ENCODE peak calls at places on chromosomes 12 and 14, in six cellular contexts. J, O, E, N, I and C are unnamed samples. For H3K9me3, the result is how much of the 10 kb centered on the place peaks cover.

GRCh38 chr14:76096257-76096656 is 55.5 kb upstream of the GPATCH2L start:
- DNase-seq in O (no peak), I (no peak), E (no peak), N (no peak), J (no peak), C (no peak)

GRCh38 chr12:56687225-56688128 is 607 bp downstream of the PTGES3 start:
- DNase-seq in J (no peak), E (no peak), I (peak), O (peak), N (peak), C (peak)

GRCh38 chr12:82174383-82174782 is 183.8 kb downstream of the CCDC59 start:
- DNase-seq in O (no peak), N (no peak), E (no peak), J (no peak), I (no peak), C (no peak)

GRCh38 chr12:97194551-97194950 is 268.1 kb upstream of the RMST start:
- DNase-seq in J (no peak), O (no peak), E (no peak), N (no peak), I (no peak), C (no peak)

GRCh38 chr12:104886418-104887401 is 71.4 kb downstream of the SLC41A2 start:
- DNase-seq in N (no peak), J (peak), I (no peak), O (no peak), E (no peak), C (no peak)

GRCh38 chr12:28893365-28893764 is 255.7 kb upstream of the FAR2 start:
- DNase-seq in I (no peak), J (peak), E (no peak), O (no peak), N (no peak), C (no peak)

GRCh38 chr14:48874701-48875100 is 711.5 kb downstream of the RPS29 start:
- DNase-seq in J (no peak), N (no peak), I (no peak), O (no peak), E (no peak), C (no peak)

GRCh38 chr12:116199160-116199559 is 78.3 kb downstream of the MED13L start:
- DNase-seq in I (no peak), N (no peak), O (no peak), J (peak), E (no peak), C (no peak)

GRCh38 chr14:103155013-103155412 is 31.8 kb downstream of the TNFAIP2 start:
- DNase-seq in E (peak), I (no peak), N (peak), J (peak), O (no peak), C (peak)

GRCh38 chr12:102300824-102301461 is 103.3 kb upstream of the PMCH start:
- DNase-seq in N (no peak), O (peak), I (no peak), E (peak), J (peak), C (no peak)

GRCh38 chr12:108752387-108752786 is 21.1 kb upstream of the CORO1C start:
- DNase-seq in J (peak), I (no peak), O (no peak), E (no peak), N (no peak), C (no peak)

GRCh38 chr14:60266021-60266937 is 17.3 kb downstream of the PPM1A start:
- DNase-seq in N (no peak), I (no peak), E (peak), J (peak), O (no peak), C (no peak)

GRCh38 chr14:91108941-91109611 is 4.8 kb upstream of the DGLUCY start:
- DNase-seq in J (no peak), I (no peak), O (peak), E (no peak), N (peak), C (peak)

GRCh38 chr12:6980740-6981139 is 10.0 kb downstream of the EMG1 start:
- DNase-seq in E (peak), I (no peak), N (no peak), J (no peak), O (no peak), C (no peak)

GRCh38 chr12:124904306-124905098 is 9.9 kb downstream of the UBC start:
- DNase-seq in J (peak), I (peak), O (peak), N (peak), E (peak), C (peak)

GRCh38 chr14:22629357-22629756 is 14.8 kb downstream of the OR6J1 start:
- DNase-seq in J (no peak), N (no peak), E (no peak), I (no peak), O (no peak), C (no peak)

GRCh38 chr12:75712223-75712622 is 200.8 kb upstream of the KRR1 start:
- DNase-seq in N (no peak), I (no peak), J (no peak), O (no peak), E (peak), C (no peak)

GRCh38 chr12:105861232-105861631 is 277.5 kb downstream of the NUAK1 start:
- DNase-seq in I (no peak), O (no peak), J (no peak), N (no peak), E (no peak), C (no peak)

GRCh38 chr14:100634026-100634425 is 46.8 kb upstream of the BEGAIN start:
- DNase-seq in I (no peak), J (no peak), O (no peak), E (no peak), N (no peak), C (no peak)

GRCh38 chr14:85867450-85867849 is 337.5 kb downstream of the FLRT2 start:
- DNase-seq in J (no peak), O (no peak), I (no peak), E (no peak), N (no peak), C (no peak)

GRCh38 chr12:52082988-52083637 is 3.6 kb downstream of the SMIM41 start:
- DNase-seq in N (peak), J (peak), I (peak), E (peak), O (peak), C (peak)

GRCh38 chr12:13570005-13570694 is 373.6 kb downstream of the EMP1 start:
- DNase-seq in N (no peak), E (peak), I (no peak), J (no peak), O (no peak), C (no peak)

GRCh38 chr14:76773188-76773885 is 12.1 kb downstream of the VASH1 start:
- DNase-seq in N (peak), O (peak), J (peak), I (peak), E (peak), C (peak)

GRCh38 chr12:120262852-120263724 is 2.4 kb downstream of the PXN start:
- DNase-seq in J (no peak), O (no peak), E (no peak), N (no peak), I (no peak), C (peak)

GRCh38 chr12:46432325-46432724 is 59.8 kb upstream of the SLC38A2 start:
- DNase-seq in E (no peak), O (no peak), J (no peak), N (no peak), I (no peak), C (no peak)
- H3K27ac ChIP-seq in E (no peak), O (no peak), J (peak), N (peak), I (no peak), C (no peak)

GRCh38 chr14:105099778-105100177 is 34.5 kb upstream of the GPR132 start:
- DNase-seq in I (no peak), N (no peak), O (no peak), E (no peak), J (no peak), C (no peak)
- H3K9me3 ChIP-seq in I (under half), N (under half), O (under half), E (under half), J (under half), C (under half)

DNA sequence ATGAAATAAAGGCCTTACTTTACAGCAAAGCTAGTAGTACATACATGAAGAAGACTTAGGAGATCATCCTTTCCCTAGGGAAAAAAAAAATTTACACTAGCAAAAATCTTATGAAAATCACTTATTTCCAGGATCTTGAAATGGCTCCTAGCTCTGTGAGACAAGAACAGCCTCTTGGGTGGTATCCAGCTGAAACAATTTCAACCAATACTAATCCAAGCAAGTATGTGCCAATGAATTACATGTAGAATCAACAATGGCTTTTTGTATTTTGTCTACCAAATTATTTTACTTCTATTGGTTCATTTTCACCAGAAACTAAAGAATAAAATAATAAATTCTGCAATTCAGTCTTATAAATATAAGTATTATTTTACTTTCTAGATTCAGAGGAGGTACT is 2.7 kb upstream of the SLCO1A2 start:
- DNase-seq in I (no peak), N (no peak), O (no peak), E (no peak), J (no peak), C (no peak)
- H3K27ac ChIP-seq in I (no peak), N (no peak), O (no peak), E (no peak), J (no peak), C (no peak)

GRCh38 chr12:128627659-128628058 is 196.1 kb downstream of the SLC15A4 start:
- DNase-seq in E (no peak), O (no peak), I (no peak), J (no peak), N (no peak), C (no peak)
- H3K9me3 ChIP-seq in E (under half), O (under half), I (under half), J (under half), N (under half), C (under half)

GRCh38 chr14:97993508-97994019 is 1196.4 kb downstream of the VRK1 start:
- DNase-seq in N (no peak), O (no peak), J (no peak), E (no peak), I (no peak), C (no peak)
- H3K27ac ChIP-seq in N (no peak), O (no peak), J (no peak), E (no peak), I (no peak), C (no peak)

GRCh38 chr12:34390171-34390841 is 368.0 kb downstream of the ALG10 start:
- DNase-seq in E (no peak), J (no peak), O (no peak), N (no peak), I (no peak), C (no peak)
- H3K9me3 ChIP-seq in E (under half), J (under half), O (under half), N (under half), I (under half), C (under half)

GRCh38 chr12:58532855-58533608 is 387.3 kb downstream of the LRIG3 start:
- DNase-seq in I (no peak), N (no peak), J (no peak), E (no peak), O (no peak), C (no peak)

GRCh38 chr12:58530421-58531067 is 389.8 kb downstream of the LRIG3 start:
- DNase-seq in J (peak), O (no peak), N (no peak), I (no peak), E (no peak), C (no peak)

GRCh38 chr12:58528266-58528665 is 392.0 kb downstream of the LRIG3 start:
- DNase-seq in J (no peak), I (no peak), E (no peak), N (no peak), O (no peak), C (no peak)

GRCh38 chr12:58529114-58529665 is 391.1 kb downstream of the LRIG3 start:
- DNase-seq in J (peak), O (no peak), E (no peak), I (no peak), N (no peak), C (no peak)

DNA sequence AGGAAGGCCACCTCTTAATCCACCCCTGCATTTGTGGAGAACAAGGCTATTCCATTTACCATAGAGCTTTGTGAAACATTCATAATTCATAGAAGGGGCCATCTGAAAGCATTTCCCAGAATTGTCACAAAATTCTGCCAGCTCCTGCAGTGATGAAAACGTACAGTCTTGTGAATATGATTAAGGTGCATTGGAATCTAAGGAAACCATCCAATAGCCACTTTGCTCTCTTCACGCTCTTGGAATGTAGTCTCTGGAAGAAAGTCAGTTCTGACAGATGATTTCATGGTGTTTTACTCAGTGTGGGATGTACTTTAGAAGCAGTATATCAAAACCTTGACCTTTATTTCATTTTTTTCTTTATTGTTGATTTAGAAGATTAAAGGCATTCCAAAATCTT is 390.4 kb downstream of the LRIG3 start:
- DNase-seq in I (no peak), E (no peak), N (no peak), J (peak), O (no peak), C (no peak)
- H3K27ac ChIP-seq in I (no peak), E (no peak), N (no peak), J (peak), O (no peak), C (no peak)

DNA sequence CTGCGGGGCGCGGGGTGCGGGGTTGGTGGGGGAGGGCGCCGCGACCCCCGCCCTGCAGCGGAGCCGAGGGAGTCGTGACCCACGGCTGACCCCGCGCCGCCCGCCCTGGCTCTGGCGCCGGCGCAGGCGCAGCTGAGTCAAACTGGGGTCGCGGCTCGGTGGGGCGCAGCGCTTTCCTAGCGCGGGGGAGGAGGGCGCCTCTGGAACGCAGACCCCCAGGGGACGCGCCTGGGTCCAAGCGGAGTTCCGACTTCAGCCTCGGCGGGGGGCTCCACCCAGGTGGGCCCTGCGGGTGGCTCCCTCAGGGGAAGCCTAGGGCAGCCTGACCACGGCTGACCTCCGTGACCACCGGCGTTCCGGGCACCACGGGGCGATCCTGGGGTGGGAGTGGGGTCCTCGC is 467 bp upstream of the ANHX start:
- DNase-seq in E (no peak), J (no peak), O (no peak), N (no peak), I (no peak), C (no peak)
- H3K9me3 ChIP-seq in E (half or more), J (under half), O (under half), N (under half), I (under half), C (under half)

GRCh38 chr12:2833810-2834209 is 1.0 kb downstream of the NRIP2 start:
- DNase-seq in I (no peak), J (no peak), E (no peak), N (no peak), O (no peak), C (no peak)
- H3K27ac ChIP-seq in I (peak), J (no peak), E (no peak), N (no peak), O (no peak), C (peak)

GRCh38 chr12:34376133-34376799 is 354.0 kb downstream of the ALG10 start:
- DNase-seq in E (no peak), J (no peak), O (no peak), I (no peak), N (no peak), C (no peak)

GRCh38 chr12:34373926-34374325 is 351.6 kb downstream of the ALG10 start:
- DNase-seq in E (no peak), N (no peak), I (no peak), O (no peak), J (no peak), C (no peak)

GRCh38 chr12:34371050-34371449 is 348.8 kb downstream of the ALG10 start:
- DNase-seq in J (no peak), O (no peak), N (no peak), I (no peak), E (no peak), C (no peak)

GRCh38 chr12:34368079-34368478 is 345.8 kb downstream of the ALG10 start:
- DNase-seq in N (no peak), I (no peak), O (no peak), E (no peak), J (no peak), C (no peak)

DNA sequence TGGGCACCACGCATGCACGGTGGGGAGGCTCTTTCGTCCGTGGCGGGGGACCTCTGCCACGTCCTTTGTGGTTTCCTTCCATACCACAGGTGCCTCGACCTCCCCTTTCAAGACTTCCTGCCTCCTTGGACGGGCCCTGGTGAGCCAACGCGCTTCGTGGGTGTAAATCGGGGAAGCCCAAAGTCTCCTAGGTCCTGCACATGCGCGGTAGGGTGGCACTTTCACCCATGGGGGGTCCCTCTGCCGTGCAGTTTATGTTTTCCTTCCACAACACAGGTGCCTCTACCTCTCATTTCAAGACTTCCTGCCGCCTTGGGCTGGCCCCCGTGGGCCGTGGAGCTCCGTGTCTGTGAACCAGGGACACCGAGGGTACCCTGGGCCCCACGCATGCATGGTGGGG is 349.7 kb downstream of the ALG10 start:
- DNase-seq in O (no peak), I (no peak), N (no peak), E (no peak), J (no peak), C (no peak)
- H3K9me3 ChIP-seq in O (under half), I (under half), N (under half), E (under half), J (under half), C (under half)